ENCODE peak calls at places on chromosomes 4 and X, in six cellular contexts. V is heart left ventricle, B is fibroblast of lung, A is brain microvascular endothelial cell, G is dorsolateral prefrontal cortex, Y is body of pancreas. D is an unnamed sample.

GRCh38 chr4:61202638-61203495 is 2.7 kb downstream of the ADGRL3 start:
- DNase-seq in V (no peak), B (peak), A (peak), G (no peak), Y (no peak), D (no peak)

GRCh38 chrX:74461384-74461783 is 40.1 kb downstream of the SLC16A2 start:
- DNase-seq in V (no peak), B (no peak), A (no peak), G (no peak), Y (no peak), D (no peak)

GRCh38 chr4:168097161-168097560 is 4.8 kb downstream of the ANXA10 start:
- DNase-seq in V (no peak), B (no peak), A (no peak), G (no peak), Y (no peak), D (no peak)

GRCh38 chrX:18995216-18995615 is 11.3 kb upstream of the PHKA2 start:
- DNase-seq in V (no peak), B (peak), A (peak), G (no peak), Y (no peak), D (peak)

GRCh38 chr4:74228691-74229640 is 71.0 kb downstream of the MTHFD2L start:
- DNase-seq in V (peak), B (peak), A (peak), G (peak), Y (peak), D (peak)

GRCh38 chr4:8128096-8128856 is 30.3 kb downstream of the ABLIM2 start:
- DNase-seq in V (no peak), B (no peak), A (no peak), G (no peak), Y (no peak), D (no peak)

GRCh38 chrX:126064901-126065541 is 101.1 kb downstream of the DCAF12L2 start:
- DNase-seq in V (no peak), B (no peak), A (no peak), G (no peak), Y (no peak), D (no peak)

GRCh38 chr4:151169223-151169622 is 69.8 kb downstream of the RPS3A start:
- DNase-seq in V (peak), B (peak), A (peak), G (no peak), Y (peak), D (peak)

GRCh38 chrX:28347526-28347925 is 239.7 kb upstream of the IL1RAPL1 start:
- DNase-seq in V (no peak), B (no peak), A (no peak), G (no peak), Y (no peak), D (no peak)

GRCh38 chr4:88143504-88143903 is 14.9 kb downstream of the ABCG2 start:
- DNase-seq in V (no peak), B (peak), A (peak), G (no peak), Y (no peak), D (peak)

GRCh38 chr4:1714303-1715001 is 2.3 kb upstream of the SLBP start:
- DNase-seq in V (no peak), B (no peak), A (no peak), G (no peak), Y (no peak), D (peak)

GRCh38 chr4:140426610-140427103 is 791 bp downstream of the CLGN start:
- DNase-seq in V (peak), B (peak), A (no peak), G (no peak), Y (no peak), D (no peak)

GRCh38 chr4:75542824-75543223 is 13.0 kb upstream of the ODAPH start:
- DNase-seq in V (no peak), B (peak), A (peak), G (no peak), Y (no peak), D (peak)

GRCh38 chr4:100736651-100737450 is 219.0 kb upstream of the EMCN start:
- DNase-seq in V (no peak), B (peak), A (peak), G (no peak), Y (no peak), D (peak)

GRCh38 chr4:100746141-100746540 is 228.3 kb upstream of the EMCN start:
- DNase-seq in V (no peak), B (no peak), A (no peak), G (no peak), Y (no peak), D (no peak)

GRCh38 chr4:100738388-100739165 is 220.8 kb upstream of the EMCN start:
- DNase-seq in V (peak), B (peak), A (peak), G (no peak), Y (peak), D (peak)

GRCh38 chr4:100742045-100742444 is 224.2 kb upstream of the EMCN start:
- DNase-seq in V (no peak), B (peak), A (peak), G (no peak), Y (no peak), D (peak)
- TF ChIP-seq CTCF in V (peak), B (no peak), A (peak), G (no peak), Y (peak), D (peak)

GRCh38 chr4:7041246-7041645 is 1.9 kb upstream of the TADA2B start:
- DNase-seq in V (no peak), B (no peak), A (no peak), G (no peak), Y (no peak), D (no peak)

GRCh38 chr4:7044415-7044930 is 1.3 kb downstream of the TADA2B start:
- DNase-seq in V (peak), B (no peak), A (no peak), G (no peak), Y (peak), D (peak)

GRCh38 chr4:7043521-7044414 is 596 bp downstream of the TADA2B start:
- DNase-seq in V (peak), B (peak), A (no peak), G (no peak), Y (peak), D (peak)

GRCh38 chr4:7041851-7042696 is 1.1 kb upstream of the TADA2B start:
- DNase-seq in V (peak), B (no peak), A (no peak), G (no peak), Y (peak), D (peak)

GRCh38 chr4:7042697-7043464 is at the start of gene TADA2B:
- DNase-seq in V (peak), B (peak), A (peak), G (peak), Y (peak), D (peak)
- TF ChIP-seq CTCF in V (peak), B (no peak), A (peak), G (peak), Y (no peak), D (peak)

GRCh38 chrX:47723689-47724088 is 64.7 kb upstream of the UXT start:
- DNase-seq in V (no peak), B (no peak), A (no peak), G (no peak), Y (no peak), D (no peak)
- TF ChIP-seq CTCF in V (no peak), B (no peak), A (no peak), G (no peak), Y (no peak), D (no peak)

GRCh38 chrX:8237718-8238117 is 66.7 kb upstream of the VCX2 start:
- DNase-seq in V (no peak), B (no peak), A (no peak), G (no peak), Y (no peak), D (no peak)

GRCh38 chrX:8244301-8244700 is 73.2 kb upstream of the VCX2 start:
- DNase-seq in V (no peak), B (no peak), A (no peak), G (no peak), Y (no peak), D (no peak)

GRCh38 chrX:8245411-8245810 is 74.3 kb upstream of the VCX2 start:
- DNase-seq in V (no peak), B (no peak), A (no peak), G (no peak), Y (no peak), D (no peak)

DNA sequence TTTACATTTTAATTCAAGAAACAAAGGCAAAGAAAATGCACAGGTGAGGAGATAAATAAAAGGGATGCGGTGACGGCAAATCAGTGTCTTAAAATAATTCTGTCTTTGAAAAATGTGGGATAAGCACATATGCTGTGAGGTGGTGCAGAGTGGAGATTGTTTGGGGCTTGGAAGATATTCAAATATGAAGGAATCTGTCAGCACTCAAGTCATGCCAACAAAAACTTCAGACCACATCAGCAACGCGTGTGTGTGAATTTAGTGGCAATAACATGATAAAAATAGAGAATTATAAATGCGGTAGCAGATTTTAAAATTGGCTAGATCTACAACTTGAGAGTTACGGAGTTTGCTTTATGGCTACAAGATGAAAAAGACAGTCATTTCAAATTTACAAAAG is 71.4 kb upstream of the VCX2 start:
- DNase-seq in V (no peak), B (no peak), A (no peak), G (no peak), Y (no peak), D (no peak)
- TF ChIP-seq CTCF in V (no peak), B (no peak), A (no peak), G (no peak), Y (no peak), D (no peak)